ENCODE peak calls at places on chromosomes 7 and 10, in seven cellular contexts. A is HepG2, M is fibroblast of lung, S is GM23248, K is GM12878, X is astrocyte, V is hepatocyte. R is an unnamed sample. For H3K4me1, the result is how much of the 10 kb centered on the place peaks cover.

GRCh38 chr7:95963446-95963990 is 191.2 kb downstream of the DYNC1I1 start:
- DNase-seq in A (no peak), M (no peak), X (no peak), S (no peak), K (no peak), V (no peak), R (no peak)

GRCh38 chr10:16193241-16193640 is 243.6 kb upstream of the PTER start:
- DNase-seq in V (no peak), X (no peak), S (no peak), A (no peak), K (no peak), M (no peak), R (no peak)

GRCh38 chr7:157431951-157432540 is 95.2 kb downstream of the DNAJB6 start:
- DNase-seq in M (no peak), K (no peak), S (no peak), V (no peak), X (no peak), A (no peak), R (no peak)

GRCh38 chr7:122082160-122082559 is 61.9 kb downstream of the AASS start:
- DNase-seq in K (no peak), M (no peak), X (no peak), S (no peak), V (no peak), A (no peak), R (no peak)

GRCh38 chr10:44506386-44506785 is 121.5 kb upstream of the CXCL12 start:
- DNase-seq in M (no peak), X (no peak), V (no peak), S (no peak), K (no peak), A (no peak), R (no peak)

GRCh38 chr7:129742267-129742666 is 130.7 kb downstream of the NRF1 start:
- DNase-seq in A (no peak), X (no peak), K (no peak), M (no peak), S (no peak), V (no peak), R (no peak)

GRCh38 chr10:60162631-60163030 is 227.0 kb downstream of the ANK3 start:
- DNase-seq in K (no peak), M (no peak), A (no peak), X (no peak), S (no peak), V (no peak), R (no peak)

GRCh38 chr7:91263359-91264082 is 712 bp upstream of the FZD1 start:
- DNase-seq in V (peak), S (peak), K (no peak), A (no peak), X (peak), M (no peak), R (peak)

GRCh38 chr7:19294629-19295028 is 149.4 kb upstream of the FERD3L start:
- DNase-seq in V (peak), A (no peak), S (peak), M (no peak), X (no peak), K (no peak), R (no peak)

GRCh38 chr10:6310977-6311376 is 108.2 kb downstream of the PFKFB3 start:
- DNase-seq in K (no peak), X (no peak), V (no peak), M (no peak), S (no peak), A (no peak), R (no peak)

GRCh38 chr10:69731184-69731583 is 70.5 kb upstream of the COL13A1 start:
- DNase-seq in V (peak), K (no peak), S (peak), A (no peak), X (peak), M (peak), R (no peak)

GRCh38 chr10:91824076-91824475 is 25.9 kb downstream of the TNKS2 start:
- DNase-seq in S (no peak), V (no peak), K (no peak), X (no peak), A (no peak), M (no peak), R (no peak)

GRCh38 chr10:28177944-28178637 is 124.8 kb downstream of the MPP7 start:
- DNase-seq in A (no peak), S (peak), M (peak), K (no peak), V (no peak), X (no peak), R (no peak)

GRCh38 chr10:103491729-103492364 is 1.7 kb upstream of the NEURL1 start:
- DNase-seq in V (peak), A (peak), K (no peak), M (peak), X (peak), S (peak), R (peak)

GRCh38 chr7:117262546-117262945 is 60.3 kb downstream of the WNT2 start:
- DNase-seq in A (no peak), X (peak), K (no peak), V (no peak), S (no peak), M (peak), R (no peak)

GRCh38 chr7:37031571-37032257 is 307.4 kb upstream of the AOAH start:
- DNase-seq in V (peak), K (no peak), X (peak), A (peak), S (peak), M (peak), R (peak)

GRCh38 chr10:127157506-127158205 is 38.7 kb downstream of the INSYN2A start:
- DNase-seq in A (no peak), K (no peak), M (peak), X (peak), V (no peak), S (peak), R (no peak)

GRCh38 chr10:71230656-71231025 is 18.3 kb downstream of the UNC5B start:
- DNase-seq in M (no peak), V (no peak), X (no peak), K (no peak), S (no peak), A (no peak), R (no peak)

GRCh38 chr7:108598153-108598552 is 28.5 kb downstream of the DNAJB9 start:
- DNase-seq in S (no peak), M (no peak), K (no peak), X (no peak), V (no peak), A (no peak), R (no peak)

GRCh38 chr10:119541459-119542356 is 811 bp downstream of the RGS10 start:
- DNase-seq in M (peak), A (no peak), V (no peak), S (peak), K (no peak), X (peak), R (no peak)

GRCh38 chr10:97572214-97572989 is at the start of gene ANKRD2:
- DNase-seq in S (peak), A (peak), K (no peak), M (peak), V (peak), X (peak), R (peak)

GRCh38 chr7:36208997-36209813 is 56.2 kb downstream of the EEPD1 start:
- DNase-seq in S (peak), K (no peak), A (peak), X (no peak), V (no peak), M (peak), R (no peak)

GRCh38 chr7:102155821-102156441 is 130.7 kb upstream of the SH2B2 start:
- DNase-seq in V (no peak), M (no peak), K (no peak), A (peak), S (no peak), X (no peak), R (no peak)

GRCh38 chr7:112584290-112584689 is 103.5 kb downstream of the LSMEM1 start:
- DNase-seq in M (no peak), K (no peak), A (no peak), V (no peak), X (no peak), S (no peak), R (no peak)

GRCh38 chr7:90709501-90710465 is 113.7 kb downstream of the CDK14 start:
- DNase-seq in A (no peak), X (peak), V (peak), M (peak), S (peak), K (no peak), R (no peak)

GRCh38 chr10:97321807-97322195 is 2.7 kb downstream of the FRAT1 start:
- DNase-seq in A (no peak), S (no peak), K (no peak), V (no peak), X (no peak), M (no peak), R (peak)

GRCh38 chr7:129952164-129952652 is 552 bp downstream of the UBE2H start:
- DNase-seq in V (peak), A (no peak), M (no peak), S (peak), X (no peak), K (no peak), R (peak)

GRCh38 chr7:129006636-129007414 is 48.1 kb downstream of the TNPO3 start:
- DNase-seq in A (no peak), M (peak), S (peak), X (peak), V (no peak), K (no peak), R (no peak)

GRCh38 chr7:150848561-150849115 is 3.7 kb upstream of the AOC1 start:
- DNase-seq in M (no peak), X (no peak), A (no peak), V (no peak), S (no peak), K (no peak), R (no peak)

GRCh38 chr10:88542522-88542921 is 40.6 kb downstream of the RNLS start:
- DNase-seq in S (no peak), V (no peak), K (no peak), X (peak), M (peak), A (no peak), R (no peak)

GRCh38 chr7:95845007-95845406 is 72.7 kb downstream of the DYNC1I1 start:
- DNase-seq in M (peak), S (peak), K (no peak), A (no peak), X (no peak), V (no peak), R (no peak)

GRCh38 chr10:75018233-75018632 is 93.2 kb upstream of the SAMD8 start:
- DNase-seq in X (no peak), K (no peak), A (no peak), V (no peak), S (no peak), M (no peak), R (peak)

GRCh38 chr7:18555968-18556367 is 60.4 kb downstream of the HDAC9 start:
- DNase-seq in S (no peak), X (no peak), A (no peak), M (no peak), V (no peak), K (no peak), R (no peak)

GRCh38 chr10:60799971-60800370 is 21.7 kb downstream of the CDK1 start:
- DNase-seq in M (no peak), K (no peak), X (no peak), A (no peak), V (no peak), S (no peak), R (no peak)

GRCh38 chr7:156121956-156122355 is 309.7 kb upstream of the SHH start:
- DNase-seq in X (no peak), V (no peak), M (no peak), K (no peak), S (no peak), A (no peak), R (no peak)

GRCh38 chr10:92839191-92840085 is 8.9 kb upstream of the EXOC6 start:
- DNase-seq in K (no peak), A (peak), X (peak), M (peak), V (peak), S (peak), R (peak)

DNA sequence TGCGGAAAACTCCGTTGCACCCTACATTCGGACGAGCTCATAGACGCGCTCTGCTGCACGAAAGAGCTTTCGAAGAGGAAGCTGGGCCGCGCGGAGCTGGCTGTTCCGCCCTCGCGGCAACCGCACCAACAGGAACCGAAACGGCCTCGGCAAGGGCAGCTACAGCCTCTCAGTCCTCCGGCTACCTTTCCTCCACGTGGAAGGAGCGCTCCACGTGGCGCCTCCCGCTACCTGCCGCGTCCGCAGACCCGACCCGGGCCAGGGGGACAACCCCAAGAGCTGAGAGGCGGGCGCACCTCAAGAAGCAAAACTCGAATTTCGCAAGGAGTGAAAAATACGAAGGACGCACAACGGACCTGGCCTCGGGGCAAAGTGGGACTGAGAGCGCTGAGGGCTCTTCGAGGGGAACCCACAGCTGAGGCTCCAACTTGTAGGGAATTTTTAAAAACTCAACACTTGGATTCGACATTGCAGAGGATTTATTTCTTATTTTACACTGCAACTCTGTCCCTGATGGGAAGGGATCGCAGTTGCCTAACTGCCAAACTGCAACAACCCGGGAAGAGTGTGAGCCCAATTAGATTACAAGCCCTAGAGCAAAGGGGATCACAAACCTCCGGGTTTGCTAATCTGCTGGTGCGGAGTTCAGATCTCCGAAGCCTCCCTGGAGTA is 1.4 kb downstream of the HPSE2 start:
- DNase-seq in X (peak), M (peak), K (peak), A (no peak), V (peak), S (peak), R (peak)
- TF ChIP-seq EZH2 in X (peak), M (peak), K (no peak), A (no peak), V (peak), S (peak), R (peak)

DNA sequence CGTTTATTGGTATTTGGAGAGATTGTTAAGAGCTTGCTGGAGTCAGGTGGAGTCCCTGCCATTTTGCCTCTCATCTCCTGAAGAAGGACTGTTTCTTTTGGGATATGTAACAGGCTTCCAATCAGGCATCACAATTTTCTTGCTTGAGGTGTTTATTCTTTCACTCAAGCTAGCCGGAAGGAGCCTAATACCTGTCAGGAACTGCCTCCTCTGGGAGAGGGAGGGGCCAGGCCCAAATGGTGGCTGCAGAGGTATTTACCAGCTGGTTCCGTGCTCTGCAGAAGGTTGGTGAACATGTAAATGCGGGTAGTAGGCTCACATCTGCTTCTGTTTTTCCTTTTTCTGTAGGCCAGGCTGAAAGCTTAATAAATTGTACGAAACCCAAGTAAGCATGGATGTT is 114.0 kb downstream of the TCF7L2 start:
- DNase-seq in A (no peak), S (no peak), K (no peak), X (no peak), V (no peak), M (no peak), R (no peak)
- H3K4me1 ChIP-seq in A (half or more), S (under half), K (under half), X (under half), V (half or more), M (under half), R (half or more)

DNA sequence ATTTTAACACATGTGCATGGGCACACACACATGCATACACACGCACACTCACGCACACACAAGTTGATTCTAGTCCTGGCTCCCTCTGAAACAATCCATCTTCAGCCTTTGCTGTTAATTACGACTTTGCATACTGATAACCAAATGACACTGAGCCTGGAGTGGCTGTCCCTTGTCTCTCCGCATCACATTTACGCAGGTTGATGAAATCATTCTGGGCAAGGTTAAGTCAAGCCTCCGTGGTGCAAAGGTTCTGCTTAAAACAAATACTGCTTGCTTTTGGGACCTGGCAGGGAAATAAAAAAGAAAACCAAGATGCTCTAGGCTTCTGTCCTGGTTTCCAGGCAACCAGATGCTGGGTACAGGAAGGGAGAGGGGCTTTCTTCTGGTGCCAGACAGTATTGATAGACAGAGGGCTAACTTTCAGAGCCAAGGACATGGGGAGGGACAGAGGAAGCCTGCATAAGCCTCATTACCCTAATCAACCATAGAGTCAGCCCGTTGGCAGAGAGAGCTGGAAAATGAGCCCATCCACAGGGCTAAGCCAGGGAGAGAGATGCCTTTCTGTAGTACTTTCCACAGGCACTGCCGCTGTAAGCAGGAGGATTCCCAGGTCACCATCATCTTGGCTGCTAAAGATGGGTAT is 233.0 kb downstream of the WDR11 start:
- DNase-seq in K (no peak), M (no peak), S (no peak), A (no peak), V (no peak), X (no peak), R (no peak)
- H3K4me3 ChIP-seq in K (no peak), M (no peak), S (no peak), A (no peak), V (no peak), X (no peak), R (no peak)

GRCh38 chr10:23197416-23197861 is 5.3 kb downstream of the PTF1A start:
- DNase-seq in A (no peak), X (no peak), S (no peak), V (no peak), K (no peak), M (no peak), R (peak)
- TF ChIP-seq EZH2 in A (no peak), X (no peak), S (no peak), V (no peak), K (no peak), M (no peak), R (no peak)

GRCh38 chr7:73832806-73833205 is 2.0 kb downstream of the CLDN4 start:
- DNase-seq in S (no peak), V (no peak), X (no peak), K (no peak), A (no peak), M (no peak), R (no peak)
- H3K4me1 ChIP-seq in S (under half), V (under half), X (under half), K (under half), A (half or more), M (under half), R (under half)

DNA sequence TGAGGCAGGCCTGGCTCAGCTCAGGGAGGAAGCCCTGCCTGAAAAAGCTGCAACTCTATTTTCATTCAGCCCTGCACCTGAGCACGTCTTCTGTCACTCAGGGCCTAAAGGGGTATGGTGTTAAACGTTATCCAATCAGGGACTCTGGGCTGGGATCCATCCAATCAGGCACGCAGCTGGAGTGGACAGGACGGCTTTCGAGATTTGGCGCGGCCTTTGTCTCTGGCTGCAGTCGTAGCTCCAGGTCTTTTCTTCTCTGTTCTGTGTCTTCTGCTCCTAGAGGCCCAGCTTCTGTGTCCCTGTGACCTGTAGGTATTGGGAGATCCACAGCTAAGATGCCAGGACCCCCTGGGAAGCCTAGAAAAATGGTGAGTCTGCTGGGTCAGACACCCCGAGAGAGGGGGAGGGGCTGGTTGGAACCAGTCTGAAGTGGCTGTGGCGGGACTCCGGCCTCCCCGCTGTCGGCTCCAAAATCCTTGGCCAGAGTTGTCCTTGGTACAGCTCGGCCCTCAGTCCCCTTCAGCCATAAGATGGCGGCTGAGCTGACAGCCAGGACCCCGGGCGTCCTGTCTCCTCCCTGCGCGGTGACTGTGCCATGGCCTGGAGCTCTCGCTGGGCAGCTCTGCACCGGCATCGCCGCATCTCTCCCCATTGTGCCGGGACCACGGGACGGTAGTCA is 11.7 kb upstream of the ZNF680 start:
- DNase-seq in V (no peak), X (peak), K (no peak), A (no peak), M (peak), S (peak), R (no peak)
- H3K4me3 ChIP-seq in V (no peak), X (peak), K (no peak), A (no peak), M (peak), S (peak), R (no peak)

GRCh38 chr7:97005764-97006145 is 402 bp downstream of the DLX6 start:
- DNase-seq in S (no peak), A (peak), K (no peak), X (no peak), M (no peak), V (no peak), R (no peak)

GRCh38 chr7:97006146-97006950 is 995 bp downstream of the DLX6 start:
- DNase-seq in K (no peak), V (peak), X (peak), S (peak), A (peak), M (peak), R (peak)

GRCh38 chr7:97004237-97004930 is 969 bp upstream of the DLX6 start:
- DNase-seq in V (no peak), A (no peak), X (no peak), S (no peak), M (no peak), K (no peak), R (no peak)

GRCh38 chr7:97003262-97004236 is 1.8 kb upstream of the DLX6 start:
- DNase-seq in M (no peak), V (no peak), S (no peak), A (no peak), K (no peak), X (no peak), R (peak)

GRCh38 chr7:97004931-97005763 is at the start of gene DLX6:
- DNase-seq in S (peak), A (peak), M (peak), X (no peak), V (peak), K (no peak), R (peak)
- TF ChIP-seq EZH2 in S (no peak), A (no peak), M (peak), X (peak), V (peak), K (no peak), R (no peak)